ENCODE peak calls at places on chromosomes 4 and X, in four cellular contexts. T is A549, M is right atrium auricular region, X is pancreas. N is an unnamed sample.

GRCh38 chr4:144906181-144906895 is 191.7 kb downstream of the ANAPC10 start:
- DNase-seq in T (no peak), M (no peak), X (no peak), N (peak; percentile 4)

GRCh38 chrX:22220941-22221340 is 51.8 kb upstream of the CBLL2 start:
- DNase-seq in T (peak; percentile 6), M (no peak), X (no peak), N (peak; percentile 49)

GRCh38 chrX:136525738-136526606 is 6.0 kb upstream of the VGLL1 start:
- DNase-seq in T (peak; percentile 8), M (peak; percentile 74), X (no peak), N (peak; percentile 1)

GRCh38 chr4:113153529-113154101 is 104.2 kb downstream of the ANK2 start:
- DNase-seq in T (no peak), M (no peak), X (no peak), N (no peak)

GRCh38 chr4:112099701-112100289 is 45.5 kb upstream of the FAM241A start:
- DNase-seq in T (peak; percentile 22), M (no peak), X (no peak), N (peak; percentile 59)

GRCh38 chr4:69025191-69025998 is 70.9 kb upstream of the UGT2B7 start:
- DNase-seq in T (no peak), M (no peak), X (no peak), N (peak; percentile 40)

GRCh38 chr4:74133786-74134499 is 24.0 kb upstream of the MTHFD2L start:
- DNase-seq in T (peak; percentile 18), M (peak; percentile 88), X (peak; percentile 77), N (peak; percentile 87)

GRCh38 chr4:74764119-74764518 is 30.2 kb downstream of the BTC start:
- DNase-seq in T (no peak), M (no peak), X (no peak), N (no peak)

GRCh38 chrX:31228415-31228832 is 156.6 kb upstream of the FTHL17 start:
- DNase-seq in T (no peak), M (peak; percentile 60), X (no peak), N (no peak)

GRCh38 chr4:17448689-17449088 is 63.2 kb downstream of the QDPR start:
- DNase-seq in T (no peak), M (no peak), X (no peak), N (peak; percentile 10)

GRCh38 chr4:108443585-108443984 is 176.8 kb upstream of the RPL34 start:
- DNase-seq in T (no peak), M (no peak), X (no peak), N (no peak)

GRCh38 chrX:123188081-123188480 is 4.0 kb downstream of the GRIA3 start:
- DNase-seq in T (no peak), M (no peak), X (no peak), N (no peak)

GRCh38 chr4:77854431-77855111 is 8.1 kb upstream of the MRPL1 start:
- DNase-seq in T (no peak), M (no peak), X (no peak), N (no peak)
- H3K4me3 ChIP-seq in T (no peak overlapping the region), M (no peak overlapping the region), X (no peak overlapping the region), N (no peak overlapping the region)

GRCh38 chr4:2873329-2873728 is 29.7 kb downstream of the ADD1 start:
- DNase-seq in T (no peak), M (no peak), X (no peak), N (no peak)
- H3K27ac ChIP-seq in T (no peak overlapping the region), M (no peak overlapping the region), X (peak overlapping the region; percentile 13), N (no peak overlapping the region)

GRCh38 chr4:7753931-7754465 is 185.7 kb downstream of the AFAP1 start:
- DNase-seq in T (no peak), M (no peak), X (no peak), N (no peak)
- H3K4me3 ChIP-seq in T (no peak overlapping the region), M (no peak overlapping the region), X (no peak overlapping the region), N (no peak overlapping the region)

DNA sequence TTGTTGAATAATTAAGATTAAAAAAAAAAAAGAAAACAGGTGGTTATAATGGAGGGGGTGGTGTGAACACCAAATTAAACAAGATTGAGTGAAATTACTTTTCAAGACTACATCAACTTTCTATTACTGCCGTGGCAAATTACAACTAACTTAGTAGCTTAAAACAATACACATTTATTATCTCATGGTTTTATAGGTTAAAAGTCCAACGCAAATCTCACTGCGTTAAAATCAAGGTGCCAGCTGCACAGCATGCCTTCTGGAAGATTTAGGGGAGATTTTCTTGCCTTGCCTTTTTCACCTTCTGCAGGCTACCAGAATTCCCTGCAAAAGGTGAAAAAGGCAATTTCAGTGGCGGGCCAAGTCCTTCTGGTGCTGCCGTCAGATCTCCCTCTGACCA is 58.5 kb downstream of the ATXN3L start:
- DNase-seq in T (no peak), M (no peak), X (no peak), N (no peak)
- H3K27ac ChIP-seq in T (no peak overlapping the region), M (no peak overlapping the region), X (no peak overlapping the region), N (no peak overlapping the region)

GRCh38 chr4:53782468-53782865 is 191.2 kb upstream of the LNX1 start:
- DNase-seq in T (no peak), M (no peak), X (no peak), N (no peak)
- H3K4me3 ChIP-seq in T (no peak overlapping the region), M (no peak overlapping the region), X (no peak overlapping the region), N (no peak overlapping the region)